ENCODE peak calls at places on chromosome 7, in nine cellular contexts. One of them, this sample, is unnamed.
A peak's percentile ranks its signal among the peaks of the same experiment; 100 is the strongest.

GRCh38 chr7:15891151-15891842 is 204.8 kb upstream of the MEOX2 start:
- DNase-seq in cardiac muscle cell: peak; percentile 32
- DNase-seq in IMR-90: peak; percentile 47
- DNase-seq in testis: no peak
- DNase-seq in GM12878: no peak
- DNase-seq in OCI-LY7: no peak
- DNase-seq in colonic mucosa: no peak
- DNase-seq in suprapubic skin: no peak
- DNase-seq in lung: no peak
- DNase-seq in this sample: no peak

GRCh38 chr7:143205560-143206293 is 16.1 kb upstream of the TAS2R40 start:
- DNase-seq in GM12878: peak; percentile 47
- DNase-seq in cardiac muscle cell: peak; percentile 14
- DNase-seq in colonic mucosa: no peak
- DNase-seq in OCI-LY7: peak; percentile 60
- DNase-seq in suprapubic skin: no peak
- DNase-seq in IMR-90: no peak
- DNase-seq in lung: peak; percentile 40
- DNase-seq in testis: peak; percentile 35
- DNase-seq in this sample: no peak

GRCh38 chr7:12130664-12131063 is 80.4 kb upstream of the TMEM106B start:
- DNase-seq in testis: no peak
- DNase-seq in suprapubic skin: no peak
- DNase-seq in lung: no peak
- DNase-seq in IMR-90: no peak
- DNase-seq in OCI-LY7: no peak
- DNase-seq in GM12878: no peak
- DNase-seq in colonic mucosa: no peak
- DNase-seq in cardiac muscle cell: no peak
- DNase-seq in this sample: no peak

GRCh38 chr7:25849361-25850184 is 302.4 kb upstream of the NFE2L3 start:
- DNase-seq in cardiac muscle cell: peak; percentile 97
- DNase-seq in testis: peak; percentile 81
- DNase-seq in IMR-90: peak; percentile 91
- DNase-seq in GM12878: no peak
- DNase-seq in suprapubic skin: no peak
- DNase-seq in colonic mucosa: no peak
- DNase-seq in OCI-LY7: no peak
- DNase-seq in lung: no peak
- DNase-seq in this sample: no peak

GRCh38 chr7:158568974-158569857 is 18.4 kb downstream of the PTPRN2 start:
- DNase-seq in GM12878: no peak
- DNase-seq in lung: no peak
- DNase-seq in testis: peak; percentile 32
- DNase-seq in suprapubic skin: no peak
- DNase-seq in cardiac muscle cell: no peak
- DNase-seq in OCI-LY7: no peak
- DNase-seq in IMR-90: no peak
- DNase-seq in colonic mucosa: no peak
- DNase-seq in this sample: no peak

GRCh38 chr7:148919859-148920258 is 35.8 kb upstream of the EZH2 start:
- DNase-seq in IMR-90: no peak
- DNase-seq in lung: no peak
- DNase-seq in colonic mucosa: no peak
- DNase-seq in testis: no peak
- DNase-seq in GM12878: no peak
- DNase-seq in suprapubic skin: no peak
- DNase-seq in OCI-LY7: no peak
- DNase-seq in cardiac muscle cell: no peak
- DNase-seq in this sample: no peak

GRCh38 chr7:23443974-23444373 is 26.3 kb downstream of the IGF2BP3 start:
- DNase-seq in cardiac muscle cell: peak; percentile 36
- DNase-seq in OCI-LY7: no peak
- DNase-seq in lung: no peak
- DNase-seq in colonic mucosa: no peak
- DNase-seq in suprapubic skin: no peak
- DNase-seq in testis: no peak
- DNase-seq in IMR-90: no peak
- DNase-seq in GM12878: no peak
- DNase-seq in this sample: no peak

GRCh38 chr7:145497911-145498525 is 618.6 kb upstream of the CNTNAP2 start:
- DNase-seq in IMR-90: no peak
- DNase-seq in suprapubic skin: no peak
- DNase-seq in OCI-LY7: no peak
- DNase-seq in GM12878: no peak
- DNase-seq in lung: no peak
- DNase-seq in cardiac muscle cell: no peak
- DNase-seq in colonic mucosa: no peak
- DNase-seq in testis: no peak
- DNase-seq in this sample: no peak

GRCh38 chr7:45001826-45002225 is 1.8 kb downstream of the CCM2 start:
- DNase-seq in cardiac muscle cell: no peak
- DNase-seq in testis: no peak
- DNase-seq in colonic mucosa: no peak
- DNase-seq in lung: no peak
- DNase-seq in suprapubic skin: no peak
- DNase-seq in IMR-90: no peak
- DNase-seq in OCI-LY7: peak; percentile 49
- DNase-seq in GM12878: no peak
- DNase-seq in this sample: no peak

GRCh38 chr7:80428161-80429054 is 83.5 kb downstream of the GNAT3 start:
- DNase-seq in IMR-90: peak; percentile 79
- DNase-seq in lung: no peak
- DNase-seq in OCI-LY7: no peak
- DNase-seq in testis: peak; percentile 28
- DNase-seq in cardiac muscle cell: peak; percentile 84
- DNase-seq in colonic mucosa: peak; percentile 24
- DNase-seq in GM12878: no peak
- DNase-seq in suprapubic skin: no peak
- DNase-seq in this sample: peak; percentile 35

GRCh38 chr7:112510032-112510742 is 29.4 kb downstream of the LSMEM1 start:
- DNase-seq in testis: no peak
- DNase-seq in OCI-LY7: no peak
- DNase-seq in colonic mucosa: no peak
- DNase-seq in suprapubic skin: no peak
- DNase-seq in cardiac muscle cell: peak; percentile 80
- DNase-seq in IMR-90: peak; percentile 80
- DNase-seq in lung: no peak
- DNase-seq in GM12878: peak; percentile 17
- DNase-seq in this sample: no peak

GRCh38 chr7:137753067-137753466 is 93.7 kb downstream of the DGKI start:
- DNase-seq in colonic mucosa: no peak
- DNase-seq in GM12878: no peak
- DNase-seq in suprapubic skin: no peak
- DNase-seq in lung: no peak
- DNase-seq in IMR-90: no peak
- DNase-seq in cardiac muscle cell: no peak
- DNase-seq in OCI-LY7: no peak
- DNase-seq in testis: no peak
- DNase-seq in this sample: peak; percentile 33

GRCh38 chr7:79453558-79454324 is at the start of gene MAGI2:
- DNase-seq in suprapubic skin: peak; percentile 91
- DNase-seq in OCI-LY7: no peak
- DNase-seq in lung: peak; percentile 77
- DNase-seq in testis: peak; percentile 86
- DNase-seq in GM12878: no peak
- DNase-seq in IMR-90: peak; percentile 84
- DNase-seq in cardiac muscle cell: peak; percentile 95
- DNase-seq in colonic mucosa: peak; percentile 69
- DNase-seq in this sample: peak; percentile 76

GRCh38 chr7:154928136-154929005 is 74.6 kb downstream of the PAXIP1 start:
- DNase-seq in IMR-90: peak; percentile 93
- DNase-seq in GM12878: peak; percentile 99
- DNase-seq in suprapubic skin: no peak
- DNase-seq in cardiac muscle cell: peak; percentile 95
- DNase-seq in OCI-LY7: peak; percentile 90
- DNase-seq in colonic mucosa: peak; percentile 40
- DNase-seq in lung: no peak
- DNase-seq in testis: peak; percentile 56
- DNase-seq in this sample: no peak

GRCh38 chr7:88315532-88315931 is 8.8 kb upstream of the STEAP4 start:
- DNase-seq in suprapubic skin: no peak
- DNase-seq in GM12878: no peak
- DNase-seq in colonic mucosa: no peak
- DNase-seq in cardiac muscle cell: no peak
- DNase-seq in IMR-90: no peak
- DNase-seq in lung: no peak
- DNase-seq in testis: no peak
- DNase-seq in OCI-LY7: peak; percentile 2
- DNase-seq in this sample: no peak

GRCh38 chr7:3087243-3087642 is 43.6 kb upstream of the CARD11 start:
- DNase-seq in OCI-LY7: no peak
- DNase-seq in colonic mucosa: no peak
- DNase-seq in testis: no peak
- DNase-seq in IMR-90: peak; percentile 20
- DNase-seq in GM12878: no peak
- DNase-seq in lung: no peak
- DNase-seq in cardiac muscle cell: no peak
- DNase-seq in suprapubic skin: no peak
- DNase-seq in this sample: no peak

GRCh38 chr7:78704504-78704903 is 749.0 kb downstream of the MAGI2 start:
- DNase-seq in colonic mucosa: no peak
- DNase-seq in GM12878: no peak
- DNase-seq in lung: no peak
- DNase-seq in OCI-LY7: no peak
- DNase-seq in suprapubic skin: no peak
- DNase-seq in cardiac muscle cell: no peak
- DNase-seq in IMR-90: no peak
- DNase-seq in testis: no peak
- DNase-seq in this sample: no peak

GRCh38 chr7:158811461-158811860 is 17.8 kb downstream of the ESYT2 start:
- DNase-seq in testis: no peak
- DNase-seq in lung: peak; percentile 65
- DNase-seq in suprapubic skin: no peak
- DNase-seq in GM12878: no peak
- DNase-seq in cardiac muscle cell: peak; percentile 85
- DNase-seq in IMR-90: peak; percentile 63
- DNase-seq in OCI-LY7: no peak
- DNase-seq in colonic mucosa: no peak
- DNase-seq in this sample: no peak

GRCh38 chr7:43535031-43535451 is 47.9 kb upstream of the STK17A start:
- DNase-seq in colonic mucosa: no peak
- DNase-seq in IMR-90: no peak
- DNase-seq in GM12878: no peak
- DNase-seq in cardiac muscle cell: peak; percentile 59
- DNase-seq in lung: no peak
- DNase-seq in suprapubic skin: no peak
- DNase-seq in OCI-LY7: no peak
- DNase-seq in testis: no peak
- DNase-seq in this sample: no peak

DNA sequence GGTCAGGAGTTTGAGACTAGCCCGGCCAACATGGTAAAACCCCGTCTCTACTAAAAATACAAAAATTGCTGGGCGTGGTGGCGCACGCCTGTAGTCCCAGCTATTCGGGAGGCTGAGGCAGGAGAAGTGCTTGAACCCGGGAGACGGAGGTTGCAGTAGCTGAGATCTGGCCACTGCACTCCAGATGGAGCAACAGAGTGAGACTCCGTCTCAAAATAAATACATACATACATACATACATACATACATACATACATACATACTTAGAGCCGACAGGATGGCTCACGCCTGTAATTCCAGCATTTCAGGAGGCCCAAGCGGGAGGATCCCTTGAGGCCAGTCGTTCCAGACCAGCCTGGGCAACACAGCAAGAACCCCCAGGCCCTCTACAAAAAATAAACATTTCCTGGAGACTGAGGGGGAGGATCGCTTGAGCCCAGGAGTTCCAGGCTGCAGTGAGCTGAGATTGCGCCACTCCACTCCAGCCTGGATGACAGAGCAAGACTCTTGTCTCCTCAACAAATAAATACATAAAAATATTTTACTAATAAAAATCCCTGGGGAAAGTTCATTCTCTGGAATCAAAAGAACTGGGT is 90.9 kb upstream of the TNRC18 start:
- DNase-seq in lung: no peak
- DNase-seq in suprapubic skin: no peak
- DNase-seq in cardiac muscle cell: peak; percentile 56
- DNase-seq in testis: no peak
- DNase-seq in IMR-90: peak; percentile 59
- DNase-seq in OCI-LY7: no peak
- DNase-seq in GM12878: no peak
- DNase-seq in colonic mucosa: no peak
- DNase-seq in this sample: no peak
- H3K4me3 ChIP-seq in lung: no peak overlapping the region
- H3K4me3 ChIP-seq in suprapubic skin: peak overlapping the region; percentile 69
- H3K4me3 ChIP-seq in cardiac muscle cell: peak overlapping the region; percentile 99
- H3K4me3 ChIP-seq in testis: peak overlapping the region; percentile 88
- H3K4me3 ChIP-seq in IMR-90: peak overlapping the region; percentile 79
- H3K4me3 ChIP-seq in OCI-LY7: peak overlapping the region; percentile 99
- H3K4me3 ChIP-seq in GM12878: peak overlapping the region; percentile 96
- H3K4me3 ChIP-seq in colonic mucosa: peak overlapping the region; percentile 73
- H3K4me3 ChIP-seq in this sample: peak overlapping the region; percentile 98

GRCh38 chr7:7819442-7820247 is 101.2 kb upstream of the RPA3 start:
- DNase-seq in GM12878: peak; percentile 59
- DNase-seq in colonic mucosa: no peak
- DNase-seq in cardiac muscle cell: no peak
- DNase-seq in testis: no peak
- DNase-seq in lung: no peak
- DNase-seq in IMR-90: no peak
- DNase-seq in OCI-LY7: no peak
- DNase-seq in suprapubic skin: no peak
- DNase-seq in this sample: no peak
- H3K4me1 ChIP-seq in GM12878: peaks cover 50% of the 10 kb centered on the region
- H3K4me1 ChIP-seq in colonic mucosa: no peaks in the 10 kb centered on the region
- H3K4me1 ChIP-seq in cardiac muscle cell: peaks cover 2% of the 10 kb centered on the region
- H3K4me1 ChIP-seq in testis: no peaks in the 10 kb centered on the region
- H3K4me1 ChIP-seq in lung: no peaks in the 10 kb centered on the region
- H3K4me1 ChIP-seq in IMR-90: no peaks in the 10 kb centered on the region
- H3K4me1 ChIP-seq in OCI-LY7: peaks cover 28% of the 10 kb centered on the region
- H3K4me1 ChIP-seq in suprapubic skin: no peaks in the 10 kb centered on the region
- H3K4me1 ChIP-seq in this sample: no peaks in the 10 kb centered on the region

GRCh38 chr7:140810830-140811556 is 113.7 kb downstream of the BRAF start:
- DNase-seq in GM12878: peak; percentile 51
- DNase-seq in cardiac muscle cell: peak; percentile 74
- DNase-seq in lung: peak; percentile 65
- DNase-seq in testis: peak; percentile 80
- DNase-seq in colonic mucosa: peak; percentile 66
- DNase-seq in OCI-LY7: peak; percentile 69
- DNase-seq in IMR-90: peak; percentile 66
- DNase-seq in suprapubic skin: no peak
- DNase-seq in this sample: peak; percentile 71
- TF ChIP-seq CTCF in GM12878: peak; percentile 72
- TF ChIP-seq CTCF in cardiac muscle cell: peak; percentile 66
- TF ChIP-seq CTCF in lung: peak; percentile 45
- TF ChIP-seq CTCF in testis: peak; percentile 63
- TF ChIP-seq CTCF in colonic mucosa: peak; percentile 55
- TF ChIP-seq CTCF in OCI-LY7: peak; percentile 90
- TF ChIP-seq CTCF in IMR-90: peak; percentile 72
- TF ChIP-seq CTCF in suprapubic skin: peak; percentile 29
- TF ChIP-seq CTCF in this sample: peak; percentile 81

DNA sequence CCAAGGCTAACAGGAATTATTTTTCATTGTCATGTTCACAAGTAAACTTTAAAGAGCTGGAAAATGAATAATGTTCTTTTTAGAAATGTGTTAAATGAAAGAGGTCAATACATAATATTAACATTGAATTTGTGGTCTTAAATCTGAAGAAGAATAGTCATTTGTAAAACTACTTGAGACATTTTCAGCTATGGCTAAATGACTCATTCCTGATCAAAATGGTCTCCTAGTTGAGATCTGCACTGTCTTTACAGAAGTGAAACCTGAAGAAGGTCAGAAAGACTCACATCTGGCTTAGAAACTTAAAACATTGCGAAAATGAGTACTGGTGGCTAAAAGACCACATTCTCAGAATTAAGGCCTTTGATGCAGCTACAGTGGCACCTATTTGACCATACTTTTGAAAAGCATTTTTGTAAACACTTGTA is 5.9 kb downstream of the PIK3CG start:
- DNase-seq in testis: no peak
- DNase-seq in suprapubic skin: no peak
- DNase-seq in IMR-90: peak; percentile 49
- DNase-seq in colonic mucosa: no peak
- DNase-seq in cardiac muscle cell: peak; percentile 14
- DNase-seq in GM12878: peak; percentile 95
- DNase-seq in OCI-LY7: peak; percentile 84
- DNase-seq in lung: no peak
- DNase-seq in this sample: no peak
- H3K4me3 ChIP-seq in testis: no peak overlapping the region
- H3K4me3 ChIP-seq in suprapubic skin: no peak overlapping the region
- H3K4me3 ChIP-seq in IMR-90: no peak overlapping the region
- H3K4me3 ChIP-seq in colonic mucosa: no peak overlapping the region
- H3K4me3 ChIP-seq in cardiac muscle cell: no peak overlapping the region
- H3K4me3 ChIP-seq in GM12878: no peak overlapping the region
- H3K4me3 ChIP-seq in OCI-LY7: peak overlapping the region; percentile 65
- H3K4me3 ChIP-seq in lung: no peak overlapping the region
- H3K4me3 ChIP-seq in this sample: no peak overlapping the region

This sample was measured in BE2C.